ENCODE peak calls at places on chromosomes 13 and 19, in six cellular contexts. D, O, C, P, B and E are unnamed samples.

GRCh38 chr19:42487798-42488178 is 40.5 kb downstream of the CEACAM1 start:
- DNase-seq in D (no peak), O (no peak), C (no peak), P (no peak), B (no peak), E (no peak)

GRCh38 chr13:113860579-113861432 is 3.1 kb downstream of the GAS6 start:
- DNase-seq in D (no peak), O (no peak), C (no peak), P (no peak), B (no peak), E (no peak)

GRCh38 chr13:74683411-74683810 is 549.2 kb upstream of the KLF12 start:
- DNase-seq in D (no peak), O (no peak), C (no peak), P (no peak), B (no peak), E (no peak)

GRCh38 chr19:51417107-51417806 is at the start of gene SIGLEC10:
- DNase-seq in D (no peak), O (no peak), C (no peak), P (no peak), B (peak), E (no peak)

GRCh38 chr19:35291259-35291658 is 702 bp upstream of the MAG start:
- DNase-seq in D (no peak), O (no peak), C (no peak), P (no peak), B (no peak), E (no peak)

GRCh38 chr19:32543107-32543900 is 37.7 kb upstream of the PDCD5 start:
- DNase-seq in D (no peak), O (no peak), C (no peak), P (no peak), B (no peak), E (no peak)

GRCh38 chr13:49584771-49585182 is 581 bp downstream of the RCBTB1 start:
- DNase-seq in D (no peak), O (no peak), C (peak), P (no peak), B (no peak), E (no peak)

GRCh38 chr13:40026741-40027140 is 371.3 kb downstream of the COG6 start:
- DNase-seq in D (no peak), O (no peak), C (no peak), P (no peak), B (no peak), E (no peak)

GRCh38 chr19:17441241-17442135 is 7.0 kb downstream of the TMEM221 start:
- DNase-seq in D (no peak), O (no peak), C (peak), P (peak), B (no peak), E (peak)

GRCh38 chr19:3108775-3109174 is 14.6 kb downstream of the GNA11 start:
- DNase-seq in D (no peak), O (no peak), C (peak), P (peak), B (peak), E (no peak)

GRCh38 chr19:41194157-41194552 is 1.1 kb downstream of the CYP2S1 start:
- DNase-seq in D (no peak), O (no peak), C (no peak), P (no peak), B (no peak), E (no peak)

GRCh38 chr19:33486936-33487793 is 34.4 kb downstream of the PEPD start:
- DNase-seq in D (no peak), O (no peak), C (no peak), P (peak), B (peak), E (no peak)

GRCh38 chr19:17787274-17787913 is 7.5 kb upstream of the B3GNT3 start:
- DNase-seq in D (no peak), O (no peak), C (no peak), P (no peak), B (no peak), E (no peak)

GRCh38 chr13:96958286-96958891 is 35.9 kb downstream of the OXGR1 start:
- DNase-seq in D (no peak), O (no peak), C (peak), P (peak), B (no peak), E (no peak)

GRCh38 chr19:18588611-18589379 is at the start of gene REX1BD:
- DNase-seq in D (peak), O (no peak), C (peak), P (peak), B (peak), E (no peak)

GRCh38 chr19:6221878-6222746 is 57.7 kb downstream of the MLLT1 start:
- DNase-seq in D (no peak), O (no peak), C (no peak), P (no peak), B (no peak), E (no peak)

GRCh38 chr19:35350591-35350990 is 2.9 kb downstream of the FFAR1 start:
- DNase-seq in D (no peak), O (no peak), C (no peak), P (no peak), B (no peak), E (no peak)

GRCh38 chr19:18157465-18158063 is 4.6 kb downstream of the PIK3R2 start:
- DNase-seq in D (peak), O (no peak), C (no peak), P (peak), B (peak), E (no peak)

GRCh38 chr19:12668937-12669271 is 2.3 kb downstream of the WDR83 start:
- DNase-seq in D (peak), O (no peak), C (peak), P (no peak), B (peak), E (peak)

GRCh38 chr19:32675720-32676185 is at the start of gene RGS9BP:
- DNase-seq in D (peak), O (no peak), C (peak), P (peak), B (peak), E (peak)

GRCh38 chr19:56507446-56508281 is at the start of gene ZNF471:
- DNase-seq in D (peak), O (no peak), C (peak), P (no peak), B (peak), E (no peak)

GRCh38 chr13:32824671-32825070 is 191.6 kb upstream of the KL start:
- DNase-seq in D (no peak), O (peak), C (peak), P (no peak), B (no peak), E (no peak)

GRCh38 chr19:46202872-46203860 is 26.4 kb upstream of the IGFL1 start:
- DNase-seq in D (no peak), O (no peak), C (no peak), P (no peak), B (no peak), E (no peak)

GRCh38 chr19:3506384-3507340 is 551 bp downstream of the FZR1 start:
- DNase-seq in D (no peak), O (no peak), C (peak), P (no peak), B (no peak), E (no peak)

GRCh38 chr19:8310342-8311055 is 2.3 kb upstream of the CD320 start:
- DNase-seq in D (no peak), O (no peak), C (no peak), P (no peak), B (no peak), E (no peak)

GRCh38 chr13:19860884-19861655 is 2.4 kb downstream of the ZMYM5 start:
- DNase-seq in D (no peak), O (no peak), C (peak), P (no peak), B (no peak), E (peak)

GRCh38 chr13:34207334-34207733 is 389.4 kb downstream of the RFC3 start:
- DNase-seq in D (no peak), O (no peak), C (peak), P (no peak), B (no peak), E (peak)

GRCh38 chr13:113835461-113836274 is 28.2 kb downstream of the GAS6 start:
- DNase-seq in D (no peak), O (no peak), C (peak), P (peak), B (no peak), E (no peak)

GRCh38 chr13:108195146-108195545 is 20.2 kb downstream of the LIG4 start:
- DNase-seq in D (no peak), O (no peak), C (peak), P (no peak), B (no peak), E (no peak)

GRCh38 chr13:24127116-24127631 is 33.3 kb upstream of the SPATA13 start:
- DNase-seq in D (no peak), O (no peak), C (peak), P (no peak), B (no peak), E (no peak)

GRCh38 chr13:30373727-30374126 is 48.6 kb upstream of the UBE2L5 start:
- DNase-seq in D (no peak), O (no peak), C (no peak), P (no peak), B (no peak), E (no peak)

GRCh38 chr13:114068723-114069322 is 63.6 kb downstream of the RASA3 start:
- DNase-seq in D (no peak), O (no peak), C (peak), P (no peak), B (no peak), E (no peak)

GRCh38 chr13:66994498-66995365 is 235.4 kb downstream of the PCDH9 start:
- DNase-seq in D (no peak), O (no peak), C (no peak), P (no peak), B (no peak), E (no peak)

GRCh38 chr13:105543742-105544141 is 991.7 kb downstream of the EFNB2 start:
- DNase-seq in D (no peak), O (no peak), C (no peak), P (no peak), B (no peak), E (no peak)